ENCODE peak calls at places on chromosomes 1 and 21, in five cellular contexts. F is stimulated activated CD8-positive, alpha-beta memory T cell treated with anti-CD3 and anti-CD28 coated beads, Interleukin-4, amount 100 ng/mL, for 4 hours; V is anterior cingulate cortex; T is progenitor cell of endocrine pancreas; B is HTR-8/SVneo. M is an unnamed sample.

GRCh38 chr1:98459471-98459870 is 202.1 kb upstream of the SNX7 start:
- DNase-seq in F (no peak), V (no peak), T (no peak), B (no peak), M (no peak)

GRCh38 chr1:18256318-18257235 is 149.0 kb downstream of the IGSF21 start:
- DNase-seq in F (no peak), V (no peak), T (peak; percentile 84), B (peak; percentile 41), M (no peak)

GRCh38 chr1:156664949-156665411 is 12.2 kb downstream of the NES start:
- DNase-seq in F (no peak), V (no peak), T (no peak), B (no peak), M (no peak)

GRCh38 chr1:220813013-220813412 is 26.3 kb downstream of the MTARC1 start:
- DNase-seq in F (no peak), V (no peak), T (no peak), B (no peak), M (no peak)

GRCh38 chr21:45735259-45736000 is 91.9 kb downstream of the PCBP3 start:
- DNase-seq in F (no peak), V (no peak), T (no peak), B (no peak), M (no peak)

GRCh38 chr1:111008031-111008430 is 44.3 kb upstream of the LRIF1 start:
- DNase-seq in F (no peak), V (no peak), T (no peak), B (no peak), M (no peak)

GRCh38 chr21:37071561-37072238 is 1.2 kb downstream of the PIGP start:
- DNase-seq in F (no peak), V (peak; percentile 22), T (no peak), B (peak; percentile 18), M (no peak)

GRCh38 chr1:213585402-213585801 is 402.4 kb upstream of the PROX1 start:
- DNase-seq in F (no peak), V (no peak), T (no peak), B (no peak), M (no peak)

GRCh38 chr1:156140879-156141707 is 12.3 kb upstream of the SEMA4A start:
- DNase-seq in F (no peak), V (peak; percentile 38), T (peak; percentile 50), B (no peak), M (no peak)

GRCh38 chr1:246567258-246568235 is 1.3 kb downstream of the CNST start:
- DNase-seq in F (no peak), V (no peak), T (no peak), B (peak; percentile 27), M (no peak)

GRCh38 chr21:36166705-36167104 is 10.1 kb downstream of the DOP1B start:
- DNase-seq in F (no peak), V (no peak), T (no peak), B (peak; percentile 51), M (no peak)

GRCh38 chr1:203628185-203628996 is 1.8 kb downstream of the ATP2B4 start:
- DNase-seq in F (no peak), V (no peak), T (peak; percentile 14), B (peak; percentile 56), M (no peak)